ENCODE peak calls at places on chromosome 1, in four cellular contexts. P is substantia nigra, I is AG09309, T is hypothalamus. Y is an unnamed sample.

GRCh38 chr1:25174363-25174729 is 58.0 kb downstream of the SYF2 start:
- DNase-seq in T (no peak), P (no peak), I (no peak), Y (no peak)

GRCh38 chr1:194068444-194069167 is 882.2 kb upstream of the B3GALT2 start:
- DNase-seq in T (no peak), I (no peak), P (no peak), Y (no peak)

GRCh38 chr1:31344503-31344902 is 28.4 kb downstream of the FABP3 start:
- DNase-seq in P (no peak), I (no peak), T (no peak), Y (no peak)

GRCh38 chr1:186792870-186793581 is 35.7 kb upstream of the PLA2G4A start:
- DNase-seq in P (no peak), T (no peak), I (no peak), Y (no peak)

GRCh38 chr1:30088594-30089556 is 634.5 kb downstream of the MATN1 start:
- DNase-seq in T (no peak), P (no peak), I (no peak), Y (no peak)

GRCh38 chr1:201009967-201010645 is 13.4 kb downstream of the KIF21B start:
- DNase-seq in T (no peak), P (peak), I (no peak), Y (no peak)

GRCh38 chr1:178688244-178688643 is 36.8 kb upstream of the RALGPS2 start:
- DNase-seq in P (no peak), T (no peak), I (peak), Y (no peak)

GRCh38 chr1:40880813-40881549 is 18.8 kb upstream of the CITED4 start:
- DNase-seq in T (no peak), I (no peak), P (no peak), Y (no peak)

GRCh38 chr1:94022471-94023189 is 98.3 kb downstream of the ABCA4 start:
- DNase-seq in I (peak), T (no peak), P (no peak), Y (peak)

GRCh38 chr1:200367841-200368534 is 41.8 kb downstream of the ZNF281 start:
- DNase-seq in I (peak), P (peak), T (no peak), Y (peak)

GRCh38 chr1:155124503-155125463 is 2.9 kb upstream of the EFNA1 start:
- DNase-seq in T (no peak), I (no peak), P (no peak), Y (peak)

GRCh38 chr1:86429830-86430229 is 5.9 kb downstream of the CLCA2 start:
- DNase-seq in P (no peak), I (peak), T (no peak), Y (peak)

GRCh38 chr1:151790940-151791651 is 796 bp upstream of the TDRKH start:
- DNase-seq in P (no peak), I (no peak), T (no peak), Y (no peak)

GRCh38 chr1:31196685-31197084 is 43.0 kb downstream of the NKAIN1 start:
- DNase-seq in P (no peak), T (no peak), I (peak), Y (no peak)

GRCh38 chr1:46708121-46708520 is 10.8 kb downstream of the EFCAB14 start:
- DNase-seq in T (no peak), I (no peak), P (no peak), Y (no peak)

GRCh38 chr1:222171005-222171404 is 376.9 kb downstream of the HHIPL2 start:
- DNase-seq in P (no peak), I (peak), T (no peak), Y (peak)

GRCh38 chr1:178119623-178120022 is 25.7 kb downstream of the RASAL2 start:
- DNase-seq in P (no peak), I (no peak), T (no peak), Y (no peak)

GRCh38 chr1:18470650-18471355 is 9.9 kb upstream of the KLHDC7A start:
- DNase-seq in P (no peak), I (no peak), T (no peak), Y (no peak)

GRCh38 chr1:79104617-79105016 is 98.1 kb upstream of the ADGRL4 start:
- DNase-seq in P (no peak), I (no peak), T (no peak), Y (no peak)

GRCh38 chr1:156226116-156226538 is 13.3 kb downstream of the PMF1 start:
- DNase-seq in T (no peak), I (no peak), P (no peak), Y (no peak)